ENCODE peak calls at places on chromosomes 13 and 19, in five cellular contexts. One of them, this sample, is unnamed.
A peak's percentile ranks its signal among the peaks of the same experiment; 100 is the strongest.

GRCh38 chr13:41802684-41803554 is 158.0 kb downstream of the VWA8 start:
- DNase-seq in H1: no peak
- DNase-seq in stomach: no peak
- DNase-seq in upper lobe of left lung: no peak
- DNase-seq in esophagus muscularis mucosa: no peak
- DNase-seq in this sample: no peak

GRCh38 chr13:46527237-46527636 is 25.7 kb upstream of the LRCH1 start:
- DNase-seq in H1: no peak
- DNase-seq in esophagus muscularis mucosa: peak; percentile 64
- DNase-seq in upper lobe of left lung: no peak
- DNase-seq in stomach: no peak
- DNase-seq in this sample: no peak

GRCh38 chr19:3346677-3347353 is 19.6 kb upstream of the NFIC start:
- DNase-seq in stomach: peak; percentile 83
- DNase-seq in H1: no peak
- DNase-seq in esophagus muscularis mucosa: no peak
- DNase-seq in upper lobe of left lung: peak; percentile 58
- DNase-seq in this sample: no peak

GRCh38 chr13:80037505-80037888 is 303.4 kb downstream of the SPRY2 start:
- DNase-seq in H1: no peak
- DNase-seq in esophagus muscularis mucosa: no peak
- DNase-seq in stomach: no peak
- DNase-seq in upper lobe of left lung: no peak
- DNase-seq in this sample: no peak

GRCh38 chr13:43245374-43245964 is 222.1 kb downstream of the DNAJC15 start:
- DNase-seq in esophagus muscularis mucosa: peak; percentile 55
- DNase-seq in upper lobe of left lung: no peak
- DNase-seq in H1: no peak
- DNase-seq in stomach: no peak
- DNase-seq in this sample: no peak

GRCh38 chr13:27489456-27489855 is 39.1 kb upstream of the MTIF3 start:
- DNase-seq in esophagus muscularis mucosa: no peak
- DNase-seq in upper lobe of left lung: no peak
- DNase-seq in stomach: no peak
- DNase-seq in H1: no peak
- DNase-seq in this sample: no peak

GRCh38 chr19:50490411-50490811 is 13.8 kb upstream of the GARIN5A start:
- DNase-seq in esophagus muscularis mucosa: no peak
- DNase-seq in H1: no peak
- DNase-seq in stomach: no peak
- DNase-seq in upper lobe of left lung: no peak
- DNase-seq in this sample: no peak

GRCh38 chr13:50951366-50951765 is 41.8 kb downstream of the RNASEH2B start:
- DNase-seq in esophagus muscularis mucosa: no peak
- DNase-seq in stomach: no peak
- DNase-seq in upper lobe of left lung: no peak
- DNase-seq in H1: no peak
- DNase-seq in this sample: no peak

GRCh38 chr13:43061496-43062280 is 38.3 kb downstream of the DNAJC15 start:
- DNase-seq in upper lobe of left lung: no peak
- DNase-seq in esophagus muscularis mucosa: no peak
- DNase-seq in H1: no peak
- DNase-seq in stomach: no peak
- DNase-seq in this sample: no peak

GRCh38 chr19:55461974-55462628 is 659 bp upstream of the ISOC2 start:
- DNase-seq in H1: no peak
- DNase-seq in stomach: no peak
- DNase-seq in esophagus muscularis mucosa: no peak
- DNase-seq in upper lobe of left lung: no peak
- DNase-seq in this sample: no peak

GRCh38 chr13:73034901-73035300 is 23.9 kb upstream of the KLF5 start:
- DNase-seq in upper lobe of left lung: no peak
- DNase-seq in esophagus muscularis mucosa: no peak
- DNase-seq in stomach: no peak
- DNase-seq in H1: no peak
- DNase-seq in this sample: no peak

GRCh38 chr13:94479559-94480095 is at the start of gene DCT:
- DNase-seq in stomach: no peak
- DNase-seq in upper lobe of left lung: no peak
- DNase-seq in esophagus muscularis mucosa: no peak
- DNase-seq in H1: no peak
- DNase-seq in this sample: no peak

GRCh38 chr19:48608798-48609263 is 2.3 kb downstream of the SPACA4 start:
- DNase-seq in H1: peak; percentile 76
- DNase-seq in esophagus muscularis mucosa: no peak
- DNase-seq in upper lobe of left lung: no peak
- DNase-seq in stomach: no peak
- DNase-seq in this sample: no peak

GRCh38 chr13:114115191-114115671 is 17.2 kb downstream of the RASA3 start:
- DNase-seq in stomach: peak; percentile 29
- DNase-seq in H1: no peak
- DNase-seq in esophagus muscularis mucosa: no peak
- DNase-seq in upper lobe of left lung: peak; percentile 70
- DNase-seq in this sample: peak; percentile 79

GRCh38 chr13:99566125-99567083 is 65.1 kb downstream of the TM9SF2 start:
- DNase-seq in stomach: no peak
- DNase-seq in H1: no peak
- DNase-seq in upper lobe of left lung: no peak
- DNase-seq in esophagus muscularis mucosa: no peak
- DNase-seq in this sample: no peak

GRCh38 chr19:41967056-41967783 is 8.1 kb upstream of the RABAC1 start:
- DNase-seq in H1: no peak
- DNase-seq in stomach: no peak
- DNase-seq in upper lobe of left lung: no peak
- DNase-seq in esophagus muscularis mucosa: no peak
- DNase-seq in this sample: no peak

GRCh38 chr13:108595416-108596257 is 33.8 kb upstream of the MYO16 start:
- DNase-seq in upper lobe of left lung: no peak
- DNase-seq in esophagus muscularis mucosa: no peak
- DNase-seq in stomach: no peak
- DNase-seq in H1: no peak
- DNase-seq in this sample: no peak

GRCh38 chr13:55534306-55534705 is 1606.4 kb upstream of the PRR20A start:
- DNase-seq in H1: no peak
- DNase-seq in stomach: no peak
- DNase-seq in esophagus muscularis mucosa: no peak
- DNase-seq in upper lobe of left lung: no peak
- DNase-seq in this sample: no peak

GRCh38 chr13:109369357-109370052 is 416.9 kb downstream of the IRS2 start:
- DNase-seq in esophagus muscularis mucosa: peak; percentile 62
- DNase-seq in stomach: no peak
- DNase-seq in upper lobe of left lung: no peak
- DNase-seq in H1: no peak
- DNase-seq in this sample: no peak

GRCh38 chr19:17841810-17842662 is 5.7 kb downstream of the JAK3 start:
- DNase-seq in upper lobe of left lung: peak; percentile 42
- DNase-seq in H1: peak; percentile 99
- DNase-seq in esophagus muscularis mucosa: no peak
- DNase-seq in stomach: peak; percentile 86
- DNase-seq in this sample: peak; percentile 77

GRCh38 chr19:7787141-7787540 is 24.1 kb downstream of the CLEC4M start:
- DNase-seq in esophagus muscularis mucosa: no peak
- DNase-seq in stomach: no peak
- DNase-seq in upper lobe of left lung: no peak
- DNase-seq in H1: peak; percentile 70
- DNase-seq in this sample: no peak

GRCh38 chr19:5086725-5087439 is 118.0 kb downstream of the KDM4B start:
- DNase-seq in stomach: no peak
- DNase-seq in upper lobe of left lung: no peak
- DNase-seq in esophagus muscularis mucosa: no peak
- DNase-seq in H1: peak; percentile 79
- DNase-seq in this sample: no peak

GRCh38 chr13:81017525-81018152 is 676.7 kb upstream of the SPRY2 start:
- DNase-seq in upper lobe of left lung: no peak
- DNase-seq in stomach: no peak
- DNase-seq in H1: no peak
- DNase-seq in esophagus muscularis mucosa: no peak
- DNase-seq in this sample: no peak

GRCh38 chr13:113442985-113443362 is 10.3 kb downstream of the ADPRHL1 start:
- DNase-seq in esophagus muscularis mucosa: no peak
- DNase-seq in upper lobe of left lung: no peak
- DNase-seq in H1: no peak
- DNase-seq in stomach: no peak
- DNase-seq in this sample: no peak

GRCh38 chr19:43555185-43555770 is 20.0 kb downstream of the XRCC1 start:
- DNase-seq in upper lobe of left lung: peak; percentile 53
- DNase-seq in stomach: peak; percentile 78
- DNase-seq in H1: peak; percentile 95
- DNase-seq in esophagus muscularis mucosa: no peak
- DNase-seq in this sample: no peak

GRCh38 chr19:46372901-46373572 is 26.1 kb downstream of the PPP5C start:
- DNase-seq in esophagus muscularis mucosa: no peak
- DNase-seq in stomach: no peak
- DNase-seq in H1: peak; percentile 74
- DNase-seq in upper lobe of left lung: no peak
- DNase-seq in this sample: peak; percentile 76

GRCh38 chr13:39385621-39386231 is 217.3 kb downstream of the LHFPL6 start:
- DNase-seq in stomach: no peak
- DNase-seq in H1: no peak
- DNase-seq in esophagus muscularis mucosa: no peak
- DNase-seq in upper lobe of left lung: no peak
- DNase-seq in this sample: no peak

GRCh38 chr13:40446365-40446764 is 220.1 kb downstream of the FOXO1 start:
- DNase-seq in esophagus muscularis mucosa: no peak
- DNase-seq in H1: no peak
- DNase-seq in stomach: no peak
- DNase-seq in upper lobe of left lung: no peak
- DNase-seq in this sample: no peak

GRCh38 chr13:68810660-68811059 is 1297.0 kb upstream of the ATXN8OS start:
- DNase-seq in esophagus muscularis mucosa: no peak
- DNase-seq in H1: no peak
- DNase-seq in stomach: no peak
- DNase-seq in upper lobe of left lung: no peak
- DNase-seq in this sample: no peak
- TF ChIP-seq CTCF in esophagus muscularis mucosa: no peak
- TF ChIP-seq CTCF in H1: peak; percentile 56
- TF ChIP-seq CTCF in stomach: no peak
- TF ChIP-seq CTCF in upper lobe of left lung: no peak
- TF ChIP-seq CTCF in this sample: no peak

DNA sequence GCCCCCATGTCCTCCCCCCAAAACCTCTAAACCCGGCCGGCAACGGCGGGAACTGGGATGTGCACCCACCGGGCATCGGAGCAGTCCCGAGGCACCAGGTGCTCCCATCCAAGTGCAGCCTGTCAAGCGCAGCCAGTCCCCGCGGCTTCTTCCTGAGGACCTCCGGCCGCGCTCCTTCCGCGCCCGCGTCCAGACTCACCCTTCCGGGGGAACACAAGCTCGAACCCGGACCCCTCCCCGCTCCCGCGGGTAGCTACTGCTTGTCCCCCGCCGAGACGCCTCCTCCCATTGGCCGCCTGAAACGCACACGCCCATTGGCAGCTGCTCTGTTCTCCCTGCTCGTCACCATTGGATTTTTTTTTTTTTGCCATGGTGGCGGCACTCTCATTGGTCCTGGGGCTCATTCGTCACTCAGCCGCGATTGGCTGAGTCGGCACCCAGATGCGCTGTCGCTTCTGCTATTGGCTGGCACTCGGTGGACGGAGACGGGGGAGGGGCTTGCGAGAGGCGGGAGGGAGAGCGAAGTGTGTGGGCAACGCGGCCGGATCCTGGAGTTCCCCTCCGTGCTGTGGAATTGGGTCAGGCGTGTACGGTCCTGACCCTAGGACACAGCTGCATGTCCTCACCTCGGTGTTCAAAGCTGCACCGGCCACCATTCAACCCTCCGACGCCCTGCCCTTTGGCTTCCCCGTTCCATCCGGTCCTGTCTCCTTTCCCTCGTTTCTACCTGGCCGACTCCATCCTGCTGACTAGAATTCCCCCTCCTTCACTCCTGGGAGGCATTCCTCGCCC is at the start of gene TYK2:
- DNase-seq in esophagus muscularis mucosa: peak; percentile 100
- DNase-seq in stomach: peak; percentile 97
- DNase-seq in upper lobe of left lung: peak; percentile 97
- DNase-seq in H1: peak; percentile 98
- DNase-seq in this sample: peak; percentile 97
- TF ChIP-seq EP300 in esophagus muscularis mucosa: no peak
- TF ChIP-seq EP300 in stomach: no peak
- TF ChIP-seq EP300 in upper lobe of left lung: no peak
- TF ChIP-seq EP300 in H1: no peak
- TF ChIP-seq EP300 in this sample: no peak

DNA sequence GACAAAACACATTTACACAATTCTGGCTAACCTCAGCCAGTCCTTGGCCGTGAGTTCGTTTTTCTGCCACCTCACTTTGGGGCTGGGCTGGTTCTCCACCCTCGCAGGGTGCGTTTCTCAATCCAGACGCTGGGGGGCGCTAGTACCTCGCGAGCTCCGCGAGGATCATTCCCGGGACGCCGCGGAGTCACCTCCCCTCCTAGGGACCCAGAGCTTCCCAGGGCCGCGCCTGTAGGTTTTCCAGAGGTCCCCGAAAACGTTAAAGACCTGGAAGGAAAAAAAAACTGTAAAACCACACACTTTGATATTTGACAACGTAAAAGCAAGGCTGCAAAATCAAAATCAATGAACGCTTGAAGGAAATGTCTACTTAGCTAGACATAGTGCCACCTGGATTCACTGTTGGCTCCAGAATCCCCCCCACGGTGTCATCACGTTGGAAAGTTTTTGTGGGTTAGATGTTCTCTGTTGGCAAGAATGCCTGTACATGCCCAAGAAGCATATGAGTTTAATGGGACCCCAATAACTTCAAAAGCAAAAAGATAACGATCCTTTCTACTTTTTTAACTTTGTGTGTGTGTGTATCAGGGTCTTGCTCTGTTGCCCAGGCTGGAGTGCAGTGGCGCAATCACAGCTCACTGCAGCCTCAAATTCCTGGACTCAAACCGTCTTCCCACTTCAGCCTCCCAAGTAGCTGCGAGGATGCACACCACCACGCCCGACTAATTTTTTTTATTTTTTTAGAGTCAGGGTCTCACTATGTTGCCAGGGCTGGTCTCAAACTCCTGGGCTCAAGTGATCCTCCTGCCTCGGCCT is 34.5 kb upstream of the TPM4 start:
- DNase-seq in upper lobe of left lung: peak; percentile 85
- DNase-seq in esophagus muscularis mucosa: no peak
- DNase-seq in H1: peak; percentile 99
- DNase-seq in stomach: peak; percentile 87
- DNase-seq in this sample: peak; percentile 91
- TF ChIP-seq POLR2AphosphoS5 in upper lobe of left lung: no peak
- TF ChIP-seq POLR2AphosphoS5 in esophagus muscularis mucosa: peak; percentile 71
- TF ChIP-seq POLR2AphosphoS5 in H1: no peak
- TF ChIP-seq POLR2AphosphoS5 in stomach: no peak
- TF ChIP-seq POLR2AphosphoS5 in this sample: no peak

DNA sequence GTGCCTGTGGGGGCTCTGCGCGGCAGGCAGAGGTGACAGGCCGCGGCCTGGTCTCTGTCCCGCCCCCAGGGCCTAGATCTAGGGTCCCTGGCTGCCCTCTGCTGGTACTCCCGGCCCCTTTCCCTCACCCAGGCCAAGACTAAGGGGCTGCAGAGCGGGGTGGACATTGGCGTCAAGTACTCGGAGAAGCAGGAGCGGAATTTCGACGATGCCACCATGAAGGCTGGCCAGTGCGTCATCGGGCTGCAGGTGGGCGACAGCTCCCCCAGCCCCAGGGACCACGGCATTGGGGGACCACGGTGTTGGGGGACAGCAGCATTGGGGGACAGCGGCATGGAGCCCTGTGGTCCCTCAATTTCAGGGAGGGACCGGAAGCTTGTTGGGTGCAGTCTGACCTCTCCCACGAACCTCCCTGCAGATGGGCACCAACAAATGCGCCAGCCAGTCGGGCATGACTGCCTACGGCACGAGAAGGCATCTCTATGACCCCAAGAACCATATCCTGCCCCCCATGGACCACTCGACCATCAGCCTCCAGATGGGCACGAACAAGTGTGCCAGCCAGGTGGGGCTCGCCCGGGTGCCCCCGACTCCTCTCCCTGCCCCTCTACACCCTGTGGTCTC is 3.8 kb upstream of the ABCA7 start:
- DNase-seq in H1: no peak
- DNase-seq in stomach: no peak
- DNase-seq in esophagus muscularis mucosa: no peak
- DNase-seq in upper lobe of left lung: no peak
- DNase-seq in this sample: no peak
- TF ChIP-seq CTCF in H1: peak; percentile 46
- TF ChIP-seq CTCF in stomach: no peak
- TF ChIP-seq CTCF in esophagus muscularis mucosa: no peak
- TF ChIP-seq CTCF in upper lobe of left lung: no peak
- TF ChIP-seq CTCF in this sample: no peak

This sample was measured in suprapubic skin.